ENCODE peak calls at places on chromosomes 1 and 21, in four cellular contexts. Y, T, O and Z are unnamed samples.

GRCh38 chr1:24932284-24932683 is 2.2 kb upstream of the RUNX3 start:
- DNase-seq in O (no peak), Y (peak; percentile 93), T (no peak), Z (peak; percentile 26)

GRCh38 chr1:26597629-26598039 is 68.1 kb downstream of the RPS6KA1 start:
- DNase-seq in T (peak; percentile 53), Y (peak; percentile 65), O (no peak), Z (peak; percentile 57)

GRCh38 chr1:180486092-180486491 is 16.3 kb downstream of the ACBD6 start:
- DNase-seq in Y (no peak), T (no peak), O (no peak), Z (no peak)

GRCh38 chr1:173866462-173866861 is 1.3 kb downstream of the GAS5 start:
- DNase-seq in Y (no peak), O (no peak), T (no peak), Z (no peak)

GRCh38 chr1:210598135-210598652 is 269.5 kb downstream of the HHAT start:
- DNase-seq in Y (no peak), O (no peak), T (peak; percentile 20), Z (peak; percentile 66)

GRCh38 chr1:41767534-41767933 is 151.2 kb downstream of the HIVEP3 start:
- DNase-seq in T (no peak), Y (no peak), O (no peak), Z (no peak)

GRCh38 chr1:191857600-191857999 is 300.7 kb upstream of the RGS18 start:
- DNase-seq in O (no peak), Y (no peak), T (no peak), Z (no peak)

GRCh38 chr21:44011123-44011773 is 861 bp upstream of the TRAPPC10 start:
- DNase-seq in T (no peak), O (no peak), Y (no peak), Z (no peak)

GRCh38 chr1:14598007-14598497 is 433 bp upstream of the KAZN start:
- DNase-seq in O (no peak), T (no peak), Y (peak; percentile 24), Z (no peak)

GRCh38 chr1:46446646-46447498 is 42.8 kb upstream of the DMBX1 start:
- DNase-seq in T (peak; percentile 53), O (no peak), Y (peak; percentile 77), Z (peak; percentile 74)

GRCh38 chr1:157073944-157074685 is 25.5 kb downstream of the ETV3L start:
- DNase-seq in Y (no peak), O (no peak), T (peak; percentile 73), Z (peak; percentile 74)

DNA sequence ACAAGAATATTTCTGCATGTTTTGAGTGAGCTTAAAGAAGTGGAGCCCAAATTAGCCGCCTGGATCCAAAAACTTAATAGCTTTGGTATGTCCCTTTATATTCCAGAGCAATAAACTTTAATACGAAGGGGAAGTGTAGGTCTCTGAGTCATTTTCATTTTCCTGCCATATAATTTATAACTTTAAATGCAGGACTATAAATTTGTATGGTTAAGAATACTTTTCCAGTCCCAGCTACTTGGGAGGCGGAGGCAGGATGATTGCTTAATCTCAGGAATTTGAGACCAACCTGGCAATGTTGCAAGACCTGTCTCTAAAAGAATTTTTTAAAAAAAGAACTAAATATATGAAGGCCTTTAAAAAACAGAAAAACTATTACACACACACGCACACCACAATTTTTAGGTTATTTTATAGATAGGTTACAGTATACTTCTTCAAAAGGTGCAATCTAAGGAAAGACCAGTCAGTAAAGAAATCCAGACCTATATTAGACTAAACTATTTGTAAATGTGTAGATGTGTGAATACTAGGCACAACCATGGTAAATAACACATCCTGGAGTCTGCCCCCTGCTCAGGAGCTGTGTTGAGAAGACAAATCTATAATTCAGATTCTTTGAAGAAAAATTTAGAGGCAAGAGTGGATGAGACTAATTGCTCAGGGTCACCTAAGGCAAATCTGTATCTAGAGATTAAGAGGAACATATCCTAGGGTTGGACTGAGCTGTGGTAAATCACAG is 80.3 kb downstream of the TTC3 start:
- DNase-seq in O (no peak), Y (no peak), T (peak; percentile 36), Z (no peak)
- TF ChIP-seq CHD4 in O (no peak), Y (no peak), T (peak; percentile 65), Z (no peak)

DNA sequence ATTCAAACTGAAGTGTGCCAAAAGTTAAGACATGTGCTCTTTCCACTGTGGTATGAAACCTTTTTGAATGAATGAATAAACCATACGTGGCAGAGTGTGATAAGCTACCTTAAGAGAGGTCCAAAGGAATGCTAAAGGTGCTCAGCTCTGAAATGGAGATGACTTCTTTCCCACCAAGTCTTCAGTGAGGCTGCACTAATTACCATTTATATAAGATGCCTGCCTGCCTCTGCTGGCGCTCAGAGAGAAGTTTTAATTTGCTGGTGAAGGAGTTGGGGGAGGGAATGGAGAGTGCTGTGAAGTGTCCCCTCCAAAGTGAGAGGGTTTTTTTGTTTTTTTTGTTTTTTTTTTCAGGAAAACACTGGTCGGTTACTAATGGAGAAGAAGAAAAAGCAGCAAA is 559.0 kb downstream of the OMA1 start:
- DNase-seq in Y (no peak), T (no peak), O (no peak), Z (no peak)
- TF ChIP-seq SMC3 in Y (no peak), T (no peak), O (no peak), Z (no peak)

GRCh38 chr1:81369814-81370213 is 430.9 kb upstream of the ADGRL2 start:
- DNase-seq in Y (no peak), T (no peak), O (no peak), Z (no peak)
- TF ChIP-seq CHD4 in Y (no peak), T (no peak), O (no peak), Z (no peak)

DNA sequence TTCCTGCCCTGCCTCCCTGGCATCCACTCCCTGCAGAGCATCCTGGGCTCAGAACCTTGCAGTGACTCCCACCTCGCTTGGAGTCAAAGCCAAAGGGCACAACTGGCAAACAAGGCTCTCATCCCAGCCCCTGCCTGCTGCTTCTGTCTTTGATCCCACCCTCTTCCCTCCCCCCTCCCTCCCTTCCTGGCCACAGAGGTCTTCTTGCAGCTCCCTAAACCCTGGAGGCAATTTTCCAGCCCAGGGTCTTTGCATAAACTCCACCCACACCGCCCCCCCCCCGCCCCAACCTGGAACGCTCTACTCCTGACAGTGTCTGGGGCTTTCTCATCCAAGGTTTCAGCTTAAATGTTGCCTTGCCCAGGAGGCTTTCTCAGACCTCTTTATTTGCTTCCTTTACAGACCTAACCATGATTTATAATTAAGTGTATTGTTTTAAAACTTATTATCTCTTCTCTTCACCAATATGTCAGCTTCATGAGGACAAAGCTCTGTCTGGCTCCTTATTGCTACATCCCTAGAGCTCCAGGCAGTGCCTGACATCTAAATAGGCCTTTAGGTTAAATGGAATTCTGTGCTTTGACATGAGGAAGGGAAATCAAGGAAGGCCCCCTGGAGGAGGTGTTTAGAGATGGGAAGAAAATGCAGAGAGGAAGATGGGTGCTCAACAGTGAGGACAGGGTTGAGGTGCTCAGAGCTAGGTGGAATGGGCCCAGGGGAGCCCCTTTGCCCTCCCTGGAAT is 37.7 kb upstream of the PADI1 start:
- DNase-seq in T (no peak), Y (peak; percentile 7), O (no peak), Z (peak; percentile 26)
- TF ChIP-seq SMC3 in T (no peak), Y (no peak), O (no peak), Z (no peak)

GRCh38 chr1:238451781-238452310 is 561.1 kb upstream of the ZP4 start:
- DNase-seq in O (no peak), Y (no peak), T (no peak), Z (no peak)

GRCh38 chr1:238458924-238459323 is 568.2 kb upstream of the ZP4 start:
- DNase-seq in O (no peak), T (no peak), Y (no peak), Z (no peak)

DNA sequence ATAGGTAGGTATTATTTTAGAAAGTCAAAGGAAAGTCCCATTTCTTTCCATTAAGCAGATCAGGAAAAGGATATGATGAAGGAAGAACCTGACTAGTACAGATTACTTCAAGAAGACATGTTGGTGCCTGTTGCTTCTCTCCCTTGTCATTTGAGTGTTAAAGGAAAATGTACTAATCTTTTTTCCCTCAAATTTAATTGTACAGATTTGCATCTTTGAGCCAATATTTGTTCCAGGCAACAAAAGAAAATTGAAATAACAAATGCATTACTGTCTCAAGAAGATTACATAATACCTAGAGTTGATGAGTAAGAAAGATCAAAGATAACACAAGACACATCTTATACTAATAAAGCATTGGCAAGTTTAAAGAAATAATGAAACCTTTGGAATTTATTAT is 566.9 kb upstream of the ZP4 start:
- DNase-seq in T (no peak), Y (no peak), O (no peak), Z (no peak)
- TF ChIP-seq CHD4 in T (no peak), Y (no peak), O (no peak), Z (no peak)

GRCh38 chr1:8925406-8925805 is 20.3 kb upstream of the CA6 start:
- DNase-seq in O (no peak), Y (no peak), T (no peak), Z (no peak)
- TF ChIP-seq SMC3 in O (no peak), Y (no peak), T (no peak), Z (no peak)

GRCh38 chr1:22350171-22350961 is 101.3 kb upstream of the ZBTB40 start:
- DNase-seq in O (no peak), Y (no peak), T (no peak), Z (no peak)
- TF ChIP-seq CHD4 in O (no peak), Y (no peak), T (no peak), Z (no peak)

DNA sequence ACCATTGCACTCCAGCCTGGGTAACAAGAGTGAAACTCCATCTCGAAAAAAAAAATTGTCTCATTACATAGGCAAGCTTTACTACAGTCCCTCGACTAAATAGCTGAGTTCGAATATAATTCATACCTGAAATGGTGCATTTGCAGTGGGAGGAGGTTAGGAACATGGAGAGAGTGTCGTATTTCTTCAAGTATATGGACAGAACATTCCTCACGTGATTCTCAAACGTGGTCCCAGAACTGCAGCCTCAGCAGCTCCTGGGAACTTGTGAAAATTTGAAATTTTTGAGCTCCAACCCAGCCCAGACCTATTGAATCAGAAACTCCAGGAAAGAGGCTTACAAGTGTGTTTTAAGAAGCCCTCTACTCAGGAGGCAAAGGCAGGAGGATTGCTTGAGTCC is 7.2 kb downstream of the CDA start:
- DNase-seq in T (no peak), Y (no peak), O (no peak), Z (no peak)
- TF ChIP-seq SMC3 in T (no peak), Y (no peak), O (no peak), Z (no peak)